ENCODE peak calls at places on chromosomes 5 and 9, in nine cellular contexts. N is neural crest cell, L is upper lobe of right lung, G is psoas muscle, H is HepG2, W is tibial artery, Z is heart right ventricle, E is A673, Y is Calu3. V is an unnamed sample.

GRCh38 chr5:34685485-34686197 is 29.5 kb downstream of the RAI14 start:
- DNase-seq in H (peak; percentile 47), N (no peak), L (no peak), W (no peak), Z (no peak), E (peak; percentile 46), G (no peak), Y (no peak), V (no peak)

GRCh38 chr9:127018935-127019334 is 103.5 kb downstream of the ANGPTL2 start:
- DNase-seq in E (no peak), Z (no peak), Y (no peak), W (no peak), L (no peak), G (no peak), N (no peak), H (no peak), V (no peak)

GRCh38 chr5:55175781-55176175 is 2.8 kb upstream of the CDC20B start:
- DNase-seq in E (no peak), W (no peak), N (no peak), Z (no peak), L (no peak), Y (no peak), H (no peak), G (no peak), V (no peak)

GRCh38 chr9:5110867-5111681 is 74.4 kb downstream of the INSL6 start:
- DNase-seq in N (no peak), G (peak; percentile 47), Z (no peak), H (no peak), L (peak; percentile 57), E (no peak), Y (no peak), W (no peak), V (no peak)

GRCh38 chr9:86944974-86945867 is 2.1 kb downstream of the GAS1 start:
- DNase-seq in L (no peak), W (no peak), E (peak; percentile 33), N (peak; percentile 18), H (no peak), G (peak; percentile 50), Y (no peak), Z (peak; percentile 17), V (no peak)

GRCh38 chr5:158976035-158976434 is 123.7 kb downstream of the EBF1 start:
- DNase-seq in Z (no peak), G (no peak), H (no peak), Y (no peak), E (peak; percentile 25), N (no peak), W (no peak), L (no peak), V (no peak)

GRCh38 chr9:105243015-105243686 is 1.3 kb upstream of the SLC44A1 start:
- DNase-seq in G (no peak), H (no peak), Y (no peak), Z (no peak), N (no peak), L (no peak), E (no peak), W (no peak), V (no peak)

GRCh38 chr9:121281614-121282291 is 13.8 kb downstream of the GSN start:
- DNase-seq in G (peak; percentile 87), E (no peak), H (peak; percentile 85), W (peak; percentile 82), Y (peak; percentile 92), N (no peak), L (peak; percentile 91), Z (peak; percentile 90), V (peak; percentile 90)

GRCh38 chr5:137372386-137373160 is 126.6 kb downstream of the SPOCK1 start:
- DNase-seq in Z (no peak), W (no peak), E (no peak), N (no peak), H (no peak), L (no peak), Y (no peak), G (no peak), V (no peak)

GRCh38 chr9:3323714-3324113 is 202.1 kb downstream of the RFX3 start:
- DNase-seq in H (no peak), Z (no peak), N (no peak), W (no peak), G (no peak), Y (no peak), L (no peak), E (no peak), V (no peak)
- TF ChIP-seq CTCF in H (no peak), Z (no peak), N (no peak), W (no peak), G (no peak), Y (no peak), L (no peak), E (no peak), V (no peak)

GRCh38 chr9:7479300-7479699 is 320.3 kb downstream of the DMAC1 start:
- DNase-seq in L (no peak), W (no peak), N (no peak), E (peak; percentile 10), G (no peak), Z (no peak), Y (no peak), H (no peak), V (no peak)
- TF ChIP-seq CTCF in L (no peak), W (no peak), N (peak; percentile 28), E (peak; percentile 41), G (no peak), Z (no peak), Y (no peak), H (no peak), V (no peak)

DNA sequence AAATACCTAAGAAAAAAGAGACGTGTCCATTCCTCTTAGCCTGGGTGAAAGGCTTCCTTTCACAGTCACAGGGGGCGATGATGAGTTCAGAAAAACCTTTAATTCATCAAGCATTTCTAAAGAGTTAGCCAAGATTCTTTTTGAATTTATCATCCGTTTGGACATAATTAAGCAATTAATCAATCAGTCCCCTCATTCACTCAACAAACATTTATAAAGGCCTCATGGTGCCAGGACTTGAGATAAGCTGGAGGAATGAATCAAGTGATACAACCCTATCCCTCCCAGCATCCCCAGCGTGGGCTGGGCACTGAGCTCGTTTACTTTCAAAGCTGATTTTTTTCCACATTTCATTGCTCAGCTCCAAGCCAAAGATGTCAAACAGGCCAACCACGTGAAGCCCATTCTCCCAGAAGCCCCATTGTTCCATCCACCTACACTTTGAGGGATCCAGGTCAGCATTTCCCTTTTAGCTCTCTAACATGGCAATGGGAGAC is 140.5 kb downstream of the SLIT3 start:
- DNase-seq in Z (no peak), E (no peak), H (no peak), N (no peak), G (no peak), Y (no peak), L (no peak), W (peak; percentile 61), V (no peak)
- TF ChIP-seq CTCF in Z (no peak), E (no peak), H (no peak), N (peak; percentile 32), G (no peak), Y (no peak), L (peak; percentile 11), W (peak; percentile 26), V (peak; percentile 11)

GRCh38 chr5:19625562-19625961 is 362.4 kb downstream of the CDH18 start:
- DNase-seq in N (no peak), H (no peak), L (no peak), W (no peak), G (no peak), Z (no peak), Y (no peak), E (no peak), V (no peak)
- TF ChIP-seq CTCF in N (no peak), H (no peak), L (no peak), W (no peak), G (no peak), Z (no peak), Y (no peak), E (no peak), V (no peak)

GRCh38 chr5:151700816-151701215 is 14.1 kb upstream of the SPARC start:
- DNase-seq in Z (no peak), G (no peak), N (no peak), W (no peak), E (no peak), H (no peak), L (no peak), Y (no peak), V (no peak)
- TF ChIP-seq CTCF in Z (no peak), G (no peak), N (no peak), W (no peak), E (no peak), H (no peak), L (no peak), Y (no peak), V (no peak)

V was measured in Caco-2.